ENCODE peak calls at places on chromosomes 13 and 19, in four cellular contexts. Y, K, F and G are unnamed samples.

GRCh38 chr13:92743992-92744391 is 482.6 kb upstream of the GPC6 start:
- DNase-seq in F (no peak), Y (no peak), K (no peak), G (no peak)

GRCh38 chr13:48975101-48975925 is at the start of gene FNDC3A:
- DNase-seq in K (peak; percentile 79), Y (peak; percentile 64), F (peak; percentile 84), G (peak; percentile 90)

GRCh38 chr19:15038304-15038703 is 11.0 kb upstream of the CASP14 start:
- DNase-seq in Y (no peak), K (no peak), F (no peak), G (no peak)

GRCh38 chr13:95497307-95497943 is 55.1 kb upstream of the CLDN10 start:
- DNase-seq in Y (no peak), K (no peak), F (no peak), G (no peak)

GRCh38 chr19:48113190-48113917 is 2.7 kb upstream of the PLA2G4C start:
- DNase-seq in K (no peak), F (no peak), Y (peak; percentile 18), G (no peak)

GRCh38 chr13:99312493-99312883 is 5.3 kb upstream of the GPR183 start:
- DNase-seq in F (no peak), Y (peak; percentile 39), K (no peak), G (no peak)

GRCh38 chr19:5943623-5944022 is 29.6 kb downstream of the CAPS start:
- DNase-seq in F (no peak), K (no peak), Y (peak; percentile 82), G (no peak)

GRCh38 chr13:113862191-113862765 is 1.6 kb downstream of the GAS6 start:
- DNase-seq in Y (peak; percentile 36), K (peak; percentile 29), F (peak; percentile 50), G (no peak)

GRCh38 chr19:36215276-36216171 is 618 bp downstream of the ZNF146 start:
- DNase-seq in F (no peak), K (no peak), Y (peak; percentile 62), G (peak; percentile 23)

GRCh38 chr19:2721570-2722540 is 683 bp upstream of the DIRAS1 start:
- DNase-seq in Y (no peak), K (no peak), F (no peak), G (no peak)

GRCh38 chr13:112753868-112754267 is 64.0 kb downstream of the ATP11A start:
- DNase-seq in K (no peak), Y (no peak), F (no peak), G (no peak)

GRCh38 chr13:112752211-112752610 is 62.4 kb downstream of the ATP11A start:
- DNase-seq in F (no peak), K (no peak), Y (no peak), G (no peak)

GRCh38 chr13:112750570-112750969 is 60.7 kb downstream of the ATP11A start:
- DNase-seq in K (no peak), F (no peak), Y (no peak), G (no peak)

GRCh38 chr13:112752711-112753541 is 63.1 kb downstream of the ATP11A start:
- DNase-seq in Y (no peak), F (no peak), K (no peak), G (no peak)

GRCh38 chr13:112751617-112752016 is 61.8 kb downstream of the ATP11A start:
- DNase-seq in Y (no peak), F (no peak), K (no peak), G (no peak)
- H3K56ac ChIP-seq in Y (no peak overlapping the region), F (no peak overlapping the region), K (no peak overlapping the region), G (no peak overlapping the region)

GRCh38 chr13:84609716-84610115 is 727.4 kb upstream of the SLITRK1 start:
- DNase-seq in F (no peak), K (no peak), Y (peak; percentile 70), G (no peak)
- H3K56ac ChIP-seq in F (no peak overlapping the region), K (no peak overlapping the region), Y (no peak overlapping the region), G (no peak overlapping the region)

DNA sequence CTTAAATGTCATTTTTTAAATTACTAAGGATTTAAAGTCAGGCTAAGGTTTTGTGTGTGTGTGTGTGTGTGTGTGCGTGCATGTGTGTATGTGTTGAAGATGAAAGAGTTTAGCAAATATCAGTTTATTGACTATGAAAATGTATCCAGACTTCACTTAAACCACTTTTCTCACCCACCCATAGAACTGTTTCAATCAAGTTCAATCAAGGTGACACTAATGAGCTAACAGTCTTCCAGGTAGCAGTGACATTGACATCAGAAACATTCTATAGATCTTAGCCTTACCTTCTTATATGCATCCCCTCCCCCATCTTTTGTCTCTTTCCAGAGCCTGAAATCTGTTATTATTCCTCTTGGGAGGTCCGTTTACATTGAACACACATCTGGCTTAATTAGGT is 480.3 kb upstream of the SGCG start:
- DNase-seq in F (no peak), Y (no peak), K (no peak), G (no peak)
- H3K56ac ChIP-seq in F (no peak overlapping the region), Y (no peak overlapping the region), K (no peak overlapping the region), G (no peak overlapping the region)

GRCh38 chr13:51255556-51255955 is 33.4 kb downstream of the FAM124A start:
- DNase-seq in K (no peak), Y (no peak), F (peak; percentile 43), G (no peak)
- H3K56ac ChIP-seq in K (no peak overlapping the region), Y (no peak overlapping the region), F (no peak overlapping the region), G (no peak overlapping the region)

GRCh38 chr13:103758222-103758621 is 692.0 kb upstream of the SLC10A2 start:
- DNase-seq in K (no peak), Y (no peak), F (no peak), G (no peak)
- H3K56ac ChIP-seq in K (no peak overlapping the region), Y (no peak overlapping the region), F (no peak overlapping the region), G (no peak overlapping the region)

DNA sequence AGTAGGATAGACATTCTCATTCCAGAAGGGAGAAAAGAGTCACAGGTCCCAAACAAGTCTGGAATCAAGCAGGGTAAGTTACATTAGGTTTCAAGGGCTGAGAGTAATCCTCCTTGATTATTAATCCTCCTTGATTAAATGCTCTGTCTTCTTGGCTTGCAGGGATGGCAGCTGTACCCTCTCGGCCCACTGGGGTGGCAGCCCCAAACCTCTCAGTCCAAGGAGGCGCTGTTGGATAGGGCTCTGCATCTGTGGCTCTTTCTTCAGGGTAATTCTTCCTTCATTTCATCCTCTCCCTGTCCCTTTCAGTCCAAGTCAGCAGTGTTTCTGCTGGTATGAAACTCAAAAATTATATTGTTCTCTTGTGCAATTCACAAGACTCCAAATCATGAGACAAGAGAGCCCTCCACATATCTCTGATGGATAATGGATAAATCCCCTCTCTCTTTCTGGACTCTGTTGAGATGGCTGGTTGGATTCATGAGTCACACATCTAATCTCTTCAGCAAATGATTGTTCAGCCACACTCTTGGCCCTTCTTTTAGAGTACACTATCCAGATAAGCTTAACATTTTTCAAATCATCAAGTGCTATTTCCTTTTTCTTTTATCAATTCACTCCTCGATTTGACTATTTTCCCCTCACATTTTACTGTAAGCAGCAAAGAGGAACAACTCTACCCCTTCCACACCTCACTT is 323.7 kb upstream of the HTR2A start:
- DNase-seq in K (peak; percentile 31), Y (peak; percentile 23), F (no peak), G (no peak)
- H3K56ac ChIP-seq in K (no peak overlapping the region), Y (no peak overlapping the region), F (no peak overlapping the region), G (no peak overlapping the region)

DNA sequence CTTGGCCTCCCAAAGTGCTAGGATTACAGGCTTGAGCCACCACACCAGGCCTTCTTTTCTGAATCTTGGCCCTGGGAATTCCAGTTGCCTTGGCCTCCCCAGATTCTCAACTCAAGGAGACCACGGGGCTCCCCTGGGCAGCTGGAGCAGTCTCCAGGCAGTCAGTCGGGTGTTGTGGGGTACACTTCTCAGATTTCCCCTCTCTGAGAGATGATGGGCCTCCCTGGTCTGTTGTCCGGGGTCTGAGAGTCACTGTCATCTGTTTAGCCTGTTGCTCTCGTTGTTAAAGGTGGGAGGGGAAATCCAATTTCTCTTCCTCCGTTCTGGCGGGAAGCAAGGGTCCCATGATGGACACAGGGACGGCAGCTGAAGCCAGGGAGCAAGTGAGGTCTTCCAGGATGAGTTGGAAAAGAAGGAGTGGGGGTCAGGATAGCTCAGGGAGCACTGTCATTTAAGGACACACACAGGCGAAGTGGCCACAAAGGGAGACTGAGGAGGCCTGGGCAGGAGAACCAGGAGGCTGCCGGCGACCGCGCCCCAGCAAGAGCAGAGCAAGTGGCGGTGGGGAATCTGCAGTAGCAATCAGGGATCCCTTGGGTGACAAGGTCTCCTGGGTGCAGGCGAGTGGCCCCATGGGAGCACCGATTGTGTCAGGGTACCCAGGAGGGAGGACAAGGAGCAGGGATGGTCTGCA is 15.7 kb downstream of the WTIP start:
- DNase-seq in K (no peak), Y (no peak), F (no peak), G (no peak)
- H3K56ac ChIP-seq in K (no peak overlapping the region), Y (no peak overlapping the region), F (no peak overlapping the region), G (no peak overlapping the region)

GRCh38 chr13:110546933-110547332 is 14.6 kb downstream of the RAB20 start:
- DNase-seq in F (no peak), Y (peak; percentile 89), K (no peak), G (no peak)
- H3K56ac ChIP-seq in F (no peak overlapping the region), Y (no peak overlapping the region), K (no peak overlapping the region), G (no peak overlapping the region)

DNA sequence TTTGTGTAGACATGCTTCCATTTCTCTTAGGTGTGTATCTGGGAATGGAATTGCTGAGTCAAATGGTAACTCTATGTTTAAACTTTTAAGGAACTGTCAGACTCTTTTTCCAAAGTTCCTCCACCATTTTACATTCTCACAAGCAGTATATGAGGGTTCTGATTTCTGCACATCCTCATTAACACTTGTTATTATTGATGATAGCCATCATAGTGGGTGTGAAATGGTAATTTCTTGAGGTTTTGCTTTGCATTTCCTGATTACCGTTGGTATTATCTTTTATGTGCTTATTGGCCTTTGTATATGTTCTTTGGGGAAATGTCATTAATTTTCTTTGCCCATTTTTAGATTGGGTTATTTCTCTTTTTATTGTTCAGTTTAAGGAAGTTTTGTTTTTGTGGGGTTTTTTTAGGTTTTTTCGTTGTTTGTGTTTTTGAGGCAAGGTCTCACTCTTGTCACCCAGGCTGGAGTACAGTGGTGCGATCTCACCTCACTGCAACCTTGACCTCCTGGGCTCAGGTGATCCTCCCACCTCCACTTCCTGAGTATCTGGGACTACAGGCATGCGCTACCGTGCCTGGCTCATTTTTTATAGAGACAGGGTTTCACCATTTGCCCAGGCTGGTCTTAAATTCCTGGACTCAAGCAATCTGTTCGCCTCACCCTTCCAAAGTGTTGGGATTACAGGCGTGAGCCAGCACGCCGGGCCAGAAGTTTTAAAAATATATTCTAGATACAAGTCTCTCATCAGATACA is 34.3 kb downstream of the NAA16 start:
- DNase-seq in K (no peak), Y (no peak), F (no peak), G (peak; percentile 10)
- H3K56ac ChIP-seq in K (no peak overlapping the region), Y (no peak overlapping the region), F (no peak overlapping the region), G (no peak overlapping the region)